ENCODE peak calls at places on chromosomes 1 and 21, in eight cellular contexts. G is activated CD4-positive, alpha-beta T cell treated with anti-CD3 and anti-CD28 coated beads for 4 hours; J is memory B cell; C is hypothalamus; R is HS-27A; K is SHP77; Y is iris pigment epithelial cell; W is non-pigmented ciliary epithelial cell. E is an unnamed sample.
A peak's percentile ranks its signal among the peaks of the same experiment; 100 is the strongest.

GRCh38 chr1:163813251-163813650 is 491.5 kb downstream of the NUF2 start:
- DNase-seq in G (no peak), J (no peak), C (no peak), R (no peak), K (no peak), Y (peak; percentile 7), W (no peak), E (no peak)

GRCh38 chr21:45550552-45551210 is 8.4 kb upstream of the SLC19A1 start:
- DNase-seq in G (peak; percentile 37), J (no peak), C (no peak), R (no peak), K (no peak), Y (peak; percentile 13), W (no peak), E (no peak)

GRCh38 chr1:91440845-91441244 is 36.2 kb upstream of the HFM1 start:
- DNase-seq in G (no peak), J (no peak), C (no peak), R (no peak), K (no peak), Y (peak; percentile 17), W (no peak), E (no peak)

GRCh38 chr1:22118291-22118992 is 24.5 kb downstream of the WNT4 start:
- DNase-seq in G (no peak), J (no peak), C (no peak), R (no peak), K (no peak), Y (no peak), W (no peak), E (no peak)

GRCh38 chr1:8970870-8971337 is 25.2 kb downstream of the CA6 start:
- DNase-seq in G (peak; percentile 19), J (no peak), C (no peak), R (no peak), K (no peak), Y (no peak), W (no peak), E (peak; percentile 28)

GRCh38 chr1:18647681-18648214 is 17.1 kb downstream of the PAX7 start:
- DNase-seq in G (no peak), J (no peak), C (no peak), R (no peak), K (no peak), Y (no peak), W (no peak), E (no peak)

GRCh38 chr1:151238467-151238739 is 16.1 kb upstream of the PSMD4 start:
- DNase-seq in G (no peak), J (no peak), C (no peak), R (no peak), K (no peak), Y (peak; percentile 78), W (peak; percentile 60), E (no peak)

GRCh38 chr1:32273389-32274208 is 18.3 kb upstream of the HDAC1 start:
- DNase-seq in G (peak; percentile 92), J (no peak), C (no peak), R (no peak), K (peak; percentile 71), Y (no peak), W (no peak), E (peak; percentile 66)

GRCh38 chr1:60504206-60504868 is 430.8 kb upstream of the C1orf87 start:
- DNase-seq in G (no peak), J (no peak), C (no peak), R (no peak), K (peak; percentile 2), Y (no peak), W (no peak), E (no peak)

GRCh38 chr1:37038079-37038702 is 3.9 kb upstream of the GRIK3 start:
- DNase-seq in G (no peak), J (no peak), C (peak; percentile 50), R (no peak), K (peak; percentile 85), Y (no peak), W (no peak), E (no peak)

GRCh38 chr1:53669511-53670191 is 69.3 kb downstream of the GLIS1 start:
- DNase-seq in G (no peak), J (no peak), C (no peak), R (no peak), K (no peak), Y (no peak), W (no peak), E (no peak)

GRCh38 chr1:18373882-18374493 is 106.7 kb upstream of the KLHDC7A start:
- DNase-seq in G (no peak), J (no peak), C (no peak), R (no peak), K (peak; percentile 9), Y (no peak), W (no peak), E (no peak)

GRCh38 chr1:212785871-212786270 is 5.7 kb downstream of the NSL1 start:
- DNase-seq in G (no peak), J (no peak), C (no peak), R (no peak), K (no peak), Y (no peak), W (no peak), E (no peak)

GRCh38 chr21:44757731-44758130 is 43.9 kb downstream of the UBE2G2 start:
- DNase-seq in G (no peak), J (no peak), C (no peak), R (no peak), K (no peak), Y (no peak), W (no peak), E (no peak)

GRCh38 chr1:104765115-104765514 is 1015.4 kb downstream of the AMY1C start:
- DNase-seq in G (no peak), J (no peak), C (no peak), R (no peak), K (no peak), Y (peak; percentile 0), W (no peak), E (no peak)

GRCh38 chr1:8706291-8706690 is 111.1 kb downstream of the RERE start:
- DNase-seq in G (no peak), J (no peak), C (no peak), R (no peak), K (no peak), Y (no peak), W (no peak), E (no peak)

GRCh38 chr1:17109897-17110554 is 9.2 kb downstream of the PADI2 start:
- DNase-seq in G (no peak), J (no peak), C (peak; percentile 63), R (no peak), K (no peak), Y (no peak), W (no peak), E (no peak)

GRCh38 chr1:170700842-170701305 is 36.9 kb downstream of the PRRX1 start:
- DNase-seq in G (no peak), J (no peak), C (no peak), R (no peak), K (no peak), Y (peak; percentile 76), W (no peak), E (no peak)

GRCh38 chr1:93681549-93682412 is at the start of gene BCAR3:
- DNase-seq in G (no peak), J (peak; percentile 65), C (peak; percentile 26), R (no peak), K (peak; percentile 50), Y (peak; percentile 82), W (no peak), E (no peak)

GRCh38 chr1:81585371-81585770 is 215.4 kb upstream of the ADGRL2 start:
- DNase-seq in G (no peak), J (no peak), C (no peak), R (no peak), K (no peak), Y (no peak), W (no peak), E (no peak)

GRCh38 chr1:42744030-42744413 is 4.0 kb upstream of the CLDN19 start:
- DNase-seq in G (no peak), J (no peak), C (no peak), R (no peak), K (no peak), Y (no peak), W (no peak), E (no peak)

GRCh38 chr1:151326619-151327222 is 495 bp downstream of the PI4KB start:
- DNase-seq in G (peak; percentile 67), J (no peak), C (no peak), R (no peak), K (peak; percentile 41), Y (peak; percentile 55), W (no peak), E (peak; percentile 36)